ENCODE peak calls at places on chromosomes 7 and 10, in seven cellular contexts. V is stimulated activated CD4-positive, alpha-beta T cell treated with anti-CD3 and anti-CD28 coated beads, Interleukin-2, amount 100 ng/mL, for 48 hours; T is T-helper 9 cell; I is hepatic stellate cell; P is M059J; A is lower lobe of right lung; Q is EH. C is an unnamed sample.

GRCh38 chr7:113799896-113800295 is 118.9 kb downstream of the PPP1R3A start:
- DNase-seq in V (no peak), T (no peak), I (no peak), P (no peak), A (no peak), Q (no peak), C (no peak)

GRCh38 chr7:111958889-111959288 is 247.3 kb downstream of the DOCK4 start:
- DNase-seq in V (no peak), T (no peak), I (no peak), P (no peak), A (no peak), Q (no peak), C (no peak)

GRCh38 chr10:49177391-49178355 is 10.5 kb downstream of the TMEM273 start:
- DNase-seq in V (peak), T (peak), I (peak), P (peak), A (no peak), Q (peak), C (no peak)

GRCh38 chr7:44867073-44867990 is 18.0 kb downstream of the PURB start:
- DNase-seq in V (no peak), T (no peak), I (peak), P (peak), A (no peak), Q (peak), C (no peak)

GRCh38 chr7:157384301-157384700 is 47.5 kb downstream of the DNAJB6 start:
- DNase-seq in V (no peak), T (no peak), I (no peak), P (no peak), A (no peak), Q (peak), C (no peak)

GRCh38 chr7:91565499-91566331 is 301.5 kb downstream of the FZD1 start:
- DNase-seq in V (no peak), T (no peak), I (no peak), P (peak), A (no peak), Q (peak), C (peak)

GRCh38 chr7:128833148-128833938 is 3.1 kb downstream of the FLNC start:
- DNase-seq in V (no peak), T (no peak), I (peak), P (peak), A (no peak), Q (peak), C (no peak)

GRCh38 chr10:74244097-74244685 is 93.2 kb downstream of the ADK start:
- DNase-seq in V (no peak), T (no peak), I (no peak), P (peak), A (no peak), Q (peak), C (no peak)

GRCh38 chr10:127996586-127996985 is 89.7 kb downstream of the PTPRE start:
- DNase-seq in V (no peak), T (no peak), I (no peak), P (no peak), A (peak), Q (no peak), C (no peak)

GRCh38 chr7:2353113-2353512 is 1.5 kb upstream of the EIF3B start:
- DNase-seq in V (no peak), T (no peak), I (no peak), P (no peak), A (no peak), Q (no peak), C (no peak)

GRCh38 chr10:74641659-74642058 is 184.7 kb upstream of the KAT6B start:
- DNase-seq in V (no peak), T (no peak), I (no peak), P (no peak), A (no peak), Q (no peak), C (no peak)

GRCh38 chr10:106619353-106619752 is 545.2 kb downstream of the SORCS1 start:
- DNase-seq in V (no peak), T (no peak), I (no peak), P (no peak), A (no peak), Q (no peak), C (no peak)

GRCh38 chr10:24891823-24892222 is 60.6 kb downstream of the PRTFDC1 start:
- DNase-seq in V (no peak), T (no peak), I (no peak), P (peak), A (no peak), Q (peak), C (no peak)

GRCh38 chr7:7793249-7793648 is 74.8 kb upstream of the RPA3 start:
- DNase-seq in V (no peak), T (no peak), I (no peak), P (no peak), A (no peak), Q (peak), C (no peak)

GRCh38 chr7:30038182-30038980 is 10.2 kb downstream of the PLEKHA8 start:
- DNase-seq in V (no peak), T (no peak), I (no peak), P (no peak), A (no peak), Q (peak), C (no peak)

GRCh38 chr10:124693801-124694416 is 50.3 kb downstream of the FAM53B start:
- DNase-seq in V (no peak), T (no peak), I (no peak), P (no peak), A (no peak), Q (no peak), C (no peak)